ENCODE peak calls at places on chromosomes 3 and 15, in eight cellular contexts. G is sigmoid colon; X is nucleus accumbens; P is HFFc6; V is NCI-H2107; D is stimulated activated CD8-positive, alpha-beta memory T cell treated with anti-CD3 and anti-CD28 coated beads, Interleukin-15, amount 100 ng/mL, for 24 hours; R is bronchial epithelial cell; A is SIG-M5. I is an unnamed sample.
A peak's percentile ranks its signal among the peaks of the same experiment; 100 is the strongest.

GRCh38 chr15:41482478-41482877 is 11.2 kb upstream of the ITPKA start:
- DNase-seq in G (no peak), X (no peak), P (no peak), V (no peak), D (no peak), R (no peak), A (no peak), I (no peak)

GRCh38 chr3:97510795-97511194 is 253.8 kb upstream of the ARL6 start:
- DNase-seq in G (no peak), X (no peak), P (no peak), V (no peak), D (no peak), R (no peak), A (no peak), I (no peak)

GRCh38 chr3:138842483-138843188 is 7.9 kb upstream of the PIK3CB start:
- DNase-seq in G (no peak), X (no peak), P (no peak), V (no peak), D (no peak), R (no peak), A (peak; percentile 71), I (no peak)

GRCh38 chr3:10021856-10022775 is 4.1 kb upstream of the FANCD2 start:
- DNase-seq in G (peak; percentile 30), X (no peak), P (no peak), V (no peak), D (no peak), R (no peak), A (no peak), I (no peak)

GRCh38 chr3:67609709-67610108 is 44.7 kb downstream of the SUCLG2 start:
- DNase-seq in G (no peak), X (no peak), P (no peak), V (no peak), D (no peak), R (no peak), A (no peak), I (no peak)

GRCh38 chr3:65170357-65171090 is 482.7 kb upstream of the ADAMTS9 start:
- DNase-seq in G (peak; percentile 98), X (peak; percentile 33), P (peak; percentile 28), V (no peak), D (no peak), R (peak; percentile 21), A (no peak), I (peak; percentile 34)

GRCh38 chr15:71364117-71364584 is 248.9 kb downstream of the THSD4 start:
- DNase-seq in G (no peak), X (no peak), P (no peak), V (no peak), D (no peak), R (peak; percentile 94), A (no peak), I (no peak)

GRCh38 chr3:108159865-108160264 is 62.4 kb downstream of the IFT57 start:
- DNase-seq in G (no peak), X (no peak), P (peak; percentile 64), V (no peak), D (no peak), R (peak; percentile 69), A (no peak), I (no peak)

GRCh38 chr3:165642761-165643432 is 194.3 kb downstream of the BCHE start:
- DNase-seq in G (peak; percentile 72), X (no peak), P (peak; percentile 98), V (no peak), D (no peak), R (peak; percentile 97), A (no peak), I (peak; percentile 98)

GRCh38 chr15:38193496-38193895 is 59.1 kb upstream of the SPRED1 start:
- DNase-seq in G (no peak), X (no peak), P (peak; percentile 3), V (no peak), D (no peak), R (no peak), A (no peak), I (no peak)

GRCh38 chr3:155179966-155180757 is 100.0 kb downstream of the MME start:
- DNase-seq in G (no peak), X (no peak), P (no peak), V (no peak), D (no peak), R (no peak), A (no peak), I (no peak)

GRCh38 chr3:41286305-41286704 is 87.0 kb downstream of the CTNNB1 start:
- DNase-seq in G (no peak), X (no peak), P (no peak), V (no peak), D (no peak), R (no peak), A (no peak), I (no peak)

GRCh38 chr3:172464306-172464705 is 16.1 kb upstream of the GHSR start:
- DNase-seq in G (no peak), X (no peak), P (no peak), V (no peak), D (no peak), R (no peak), A (no peak), I (no peak)

GRCh38 chr3:13863422-13863821 is 16.4 kb downstream of the WNT7A start:
- DNase-seq in G (no peak), X (no peak), P (no peak), V (no peak), D (no peak), R (no peak), A (no peak), I (no peak)

GRCh38 chr3:100009285-100010086 is 104.8 kb downstream of the FILIP1L start:
- DNase-seq in G (no peak), X (no peak), P (no peak), V (no peak), D (no peak), R (peak; percentile 43), A (no peak), I (no peak)

GRCh38 chr3:172678068-172678467 is 32.8 kb downstream of the NCEH1 start:
- DNase-seq in G (no peak), X (no peak), P (peak; percentile 50), V (no peak), D (no peak), R (peak; percentile 28), A (no peak), I (no peak)

GRCh38 chr3:64685800-64686445 is 1.9 kb downstream of the ADAMTS9 start:
- DNase-seq in G (peak; percentile 99), X (peak; percentile 41), P (peak; percentile 76), V (no peak), D (no peak), R (peak; percentile 80), A (no peak), I (peak; percentile 81)

GRCh38 chr15:20295238-20295811 is 246.3 kb downstream of the GOLGA6L6 start:
- DNase-seq in G (no peak), X (no peak), P (no peak), V (no peak), D (no peak), R (no peak), A (no peak), I (no peak)

GRCh38 chr15:43293402-43293801 is 26.7 kb upstream of the TGM5 start:
- DNase-seq in G (no peak), X (no peak), P (no peak), V (no peak), D (no peak), R (no peak), A (no peak), I (no peak)

GRCh38 chr3:122572940-122573412 is 4.5 kb upstream of the PARP15 start:
- DNase-seq in G (no peak), X (no peak), P (no peak), V (peak; percentile 13), D (no peak), R (peak; percentile 79), A (peak; percentile 18), I (no peak)

GRCh38 chr3:49098429-49098828 is 4.6 kb upstream of the QRICH1 start:
- DNase-seq in G (no peak), X (no peak), P (no peak), V (peak; percentile 19), D (no peak), R (peak; percentile 35), A (no peak), I (peak; percentile 14)

GRCh38 chr3:17979248-17979647 is 236.8 kb upstream of the TBC1D5 start:
- DNase-seq in G (peak; percentile 73), X (no peak), P (peak; percentile 19), V (no peak), D (no peak), R (no peak), A (no peak), I (no peak)

GRCh38 chr3:181176610-181177009 is 187.1 kb upstream of the DNAJC19 start:
- DNase-seq in G (peak; percentile 74), X (peak; percentile 15), P (peak; percentile 22), V (peak; percentile 90), D (peak; percentile 3), R (peak; percentile 55), A (no peak), I (peak; percentile 2)

GRCh38 chr3:126452213-126452612 is 23.5 kb downstream of the ZXDC start:
- DNase-seq in G (peak; percentile 48), X (no peak), P (no peak), V (no peak), D (no peak), R (no peak), A (no peak), I (no peak)

GRCh38 chr15:98823012-98823458 is 174.7 kb downstream of the IGF1R start:
- DNase-seq in G (no peak), X (no peak), P (peak; percentile 73), V (peak; percentile 28), D (no peak), R (peak; percentile 93), A (no peak), I (peak; percentile 77)

GRCh38 chr15:99328673-99329072 is 77.4 kb downstream of the LRRC28 start:
- DNase-seq in G (no peak), X (no peak), P (no peak), V (no peak), D (no peak), R (no peak), A (no peak), I (no peak)

I was measured in non-pigmented ciliary epithelial cell.